ENCODE peak calls at places on chromosome 21, in six cellular contexts. One of them, this sample, is unnamed.
A peak's percentile ranks its signal among the peaks of the same experiment; 100 is the strongest.

GRCh38 chr21:36245115-36245514 is 74.9 kb upstream of the MORC3 start:
- DNase-seq in adrenal gland: no peak
- DNase-seq in uterus: no peak
- DNase-seq in HCT116: no peak
- DNase-seq in stomach: no peak
- DNase-seq in tibial nerve: no peak
- DNase-seq in this sample: no peak

GRCh38 chr21:34073749-34074282 is 438 bp downstream of the MRPS6 start:
- DNase-seq in adrenal gland: peak; percentile 35
- DNase-seq in uterus: no peak
- DNase-seq in HCT116: no peak
- DNase-seq in stomach: peak; percentile 38
- DNase-seq in tibial nerve: no peak
- DNase-seq in this sample: no peak

GRCh38 chr21:16533692-16534407 is 804.1 kb downstream of the USP25 start:
- DNase-seq in adrenal gland: no peak
- DNase-seq in uterus: no peak
- DNase-seq in HCT116: no peak
- DNase-seq in stomach: no peak
- DNase-seq in tibial nerve: no peak
- DNase-seq in this sample: no peak

GRCh38 chr21:29664615-29665014 is 275.2 kb downstream of the GRIK1 start:
- DNase-seq in adrenal gland: no peak
- DNase-seq in uterus: no peak
- DNase-seq in HCT116: no peak
- DNase-seq in stomach: no peak
- DNase-seq in tibial nerve: no peak
- DNase-seq in this sample: no peak

GRCh38 chr21:17793675-17794123 is 25.5 kb downstream of the C21orf91 start:
- DNase-seq in adrenal gland: no peak
- DNase-seq in uterus: no peak
- DNase-seq in HCT116: no peak
- DNase-seq in stomach: no peak
- DNase-seq in tibial nerve: no peak
- DNase-seq in this sample: no peak

GRCh38 chr21:36463991-36464390 is 15.9 kb downstream of the CLDN14 start:
- DNase-seq in adrenal gland: no peak
- DNase-seq in uterus: no peak
- DNase-seq in HCT116: no peak
- DNase-seq in stomach: no peak
- DNase-seq in tibial nerve: no peak
- DNase-seq in this sample: no peak

GRCh38 chr21:26148071-26148470 is 22.5 kb downstream of the APP start:
- DNase-seq in adrenal gland: no peak
- DNase-seq in uterus: no peak
- DNase-seq in HCT116: no peak
- DNase-seq in stomach: no peak
- DNase-seq in tibial nerve: no peak
- DNase-seq in this sample: no peak

GRCh38 chr21:16028163-16028562 is 298.4 kb downstream of the USP25 start:
- DNase-seq in adrenal gland: no peak
- DNase-seq in uterus: no peak
- DNase-seq in HCT116: no peak
- DNase-seq in stomach: no peak
- DNase-seq in tibial nerve: no peak
- DNase-seq in this sample: no peak

GRCh38 chr21:27636671-27637070 is 669.8 kb upstream of the ADAMTS5 start:
- DNase-seq in adrenal gland: no peak
- DNase-seq in uterus: no peak
- DNase-seq in HCT116: no peak
- DNase-seq in stomach: no peak
- DNase-seq in tibial nerve: no peak
- DNase-seq in this sample: no peak

GRCh38 chr21:29504751-29505321 is 206.1 kb downstream of the BACH1 start:
- DNase-seq in adrenal gland: no peak
- DNase-seq in uterus: no peak
- DNase-seq in HCT116: no peak
- DNase-seq in stomach: no peak
- DNase-seq in tibial nerve: no peak
- DNase-seq in this sample: no peak

GRCh38 chr21:31354604-31355443 is 10.8 kb upstream of the TIAM1 start:
- DNase-seq in adrenal gland: peak; percentile 59
- DNase-seq in uterus: no peak
- DNase-seq in HCT116: peak; percentile 98
- DNase-seq in stomach: peak; percentile 55
- DNase-seq in tibial nerve: no peak
- DNase-seq in this sample: no peak

GRCh38 chr21:44325386-44326271 is 13.6 kb downstream of the CFAP410 start:
- DNase-seq in adrenal gland: no peak
- DNase-seq in uterus: no peak
- DNase-seq in HCT116: no peak
- DNase-seq in stomach: no peak
- DNase-seq in tibial nerve: no peak
- DNase-seq in this sample: no peak

GRCh38 chr21:34915364-34915834 is 133.7 kb downstream of the RUNX1 start:
- DNase-seq in adrenal gland: no peak
- DNase-seq in uterus: no peak
- DNase-seq in HCT116: no peak
- DNase-seq in stomach: no peak
- DNase-seq in tibial nerve: no peak
- DNase-seq in this sample: no peak

GRCh38 chr21:27831821-27832569 is 865.1 kb upstream of the ADAMTS5 start:
- DNase-seq in adrenal gland: no peak
- DNase-seq in uterus: no peak
- DNase-seq in HCT116: no peak
- DNase-seq in stomach: no peak
- DNase-seq in tibial nerve: no peak
- DNase-seq in this sample: no peak

GRCh38 chr21:34880401-34880800 is 168.7 kb downstream of the RUNX1 start:
- DNase-seq in adrenal gland: no peak
- DNase-seq in uterus: no peak
- DNase-seq in HCT116: no peak
- DNase-seq in stomach: no peak
- DNase-seq in tibial nerve: no peak
- DNase-seq in this sample: no peak

GRCh38 chr21:35764586-35764985 is 295.7 kb downstream of the SETD4 start:
- DNase-seq in adrenal gland: no peak
- DNase-seq in uterus: no peak
- DNase-seq in HCT116: no peak
- DNase-seq in stomach: no peak
- DNase-seq in tibial nerve: no peak
- DNase-seq in this sample: no peak

GRCh38 chr21:15849925-15850324 is 120.1 kb downstream of the USP25 start:
- DNase-seq in adrenal gland: no peak
- DNase-seq in uterus: no peak
- DNase-seq in HCT116: no peak
- DNase-seq in stomach: no peak
- DNase-seq in tibial nerve: no peak
- DNase-seq in this sample: no peak

GRCh38 chr21:44845418-44846200 is 27.7 kb upstream of the SUMO3 start:
- DNase-seq in adrenal gland: peak; percentile 46
- DNase-seq in uterus: peak; percentile 54
- DNase-seq in HCT116: no peak
- DNase-seq in stomach: peak; percentile 65
- DNase-seq in tibial nerve: peak; percentile 21
- DNase-seq in this sample: peak; percentile 26

GRCh38 chr21:23003951-23004350 is 2005.7 kb downstream of the NCAM2 start:
- DNase-seq in adrenal gland: no peak
- DNase-seq in uterus: no peak
- DNase-seq in HCT116: no peak
- DNase-seq in stomach: no peak
- DNase-seq in tibial nerve: no peak
- DNase-seq in this sample: no peak

GRCh38 chr21:35424122-35424521 is 375.0 kb upstream of the RUNX1 start:
- DNase-seq in adrenal gland: no peak
- DNase-seq in uterus: no peak
- DNase-seq in HCT116: no peak
- DNase-seq in stomach: no peak
- DNase-seq in tibial nerve: no peak
- DNase-seq in this sample: no peak

GRCh38 chr21:36773111-36773510 is 74.2 kb downstream of the SIM2 start:
- DNase-seq in adrenal gland: peak; percentile 94
- DNase-seq in uterus: peak; percentile 19
- DNase-seq in HCT116: no peak
- DNase-seq in stomach: peak; percentile 96
- DNase-seq in tibial nerve: no peak
- DNase-seq in this sample: peak; percentile 98

GRCh38 chr21:41662761-41663160 is 104.1 kb downstream of the RIPK4 start:
- DNase-seq in adrenal gland: no peak
- DNase-seq in uterus: no peak
- DNase-seq in HCT116: no peak
- DNase-seq in stomach: no peak
- DNase-seq in tibial nerve: no peak
- DNase-seq in this sample: no peak
- H3K4me1 ChIP-seq in adrenal gland: no peaks in the 10 kb centered on the region
- H3K4me1 ChIP-seq in uterus: no peaks in the 10 kb centered on the region
- H3K4me1 ChIP-seq in HCT116: peaks cover 6% of the 10 kb centered on the region
- H3K4me1 ChIP-seq in stomach: peaks cover 7% of the 10 kb centered on the region
- H3K4me1 ChIP-seq in tibial nerve: peaks cover 5% of the 10 kb centered on the region
- H3K4me1 ChIP-seq in this sample: peaks cover 4% of the 10 kb centered on the region

DNA sequence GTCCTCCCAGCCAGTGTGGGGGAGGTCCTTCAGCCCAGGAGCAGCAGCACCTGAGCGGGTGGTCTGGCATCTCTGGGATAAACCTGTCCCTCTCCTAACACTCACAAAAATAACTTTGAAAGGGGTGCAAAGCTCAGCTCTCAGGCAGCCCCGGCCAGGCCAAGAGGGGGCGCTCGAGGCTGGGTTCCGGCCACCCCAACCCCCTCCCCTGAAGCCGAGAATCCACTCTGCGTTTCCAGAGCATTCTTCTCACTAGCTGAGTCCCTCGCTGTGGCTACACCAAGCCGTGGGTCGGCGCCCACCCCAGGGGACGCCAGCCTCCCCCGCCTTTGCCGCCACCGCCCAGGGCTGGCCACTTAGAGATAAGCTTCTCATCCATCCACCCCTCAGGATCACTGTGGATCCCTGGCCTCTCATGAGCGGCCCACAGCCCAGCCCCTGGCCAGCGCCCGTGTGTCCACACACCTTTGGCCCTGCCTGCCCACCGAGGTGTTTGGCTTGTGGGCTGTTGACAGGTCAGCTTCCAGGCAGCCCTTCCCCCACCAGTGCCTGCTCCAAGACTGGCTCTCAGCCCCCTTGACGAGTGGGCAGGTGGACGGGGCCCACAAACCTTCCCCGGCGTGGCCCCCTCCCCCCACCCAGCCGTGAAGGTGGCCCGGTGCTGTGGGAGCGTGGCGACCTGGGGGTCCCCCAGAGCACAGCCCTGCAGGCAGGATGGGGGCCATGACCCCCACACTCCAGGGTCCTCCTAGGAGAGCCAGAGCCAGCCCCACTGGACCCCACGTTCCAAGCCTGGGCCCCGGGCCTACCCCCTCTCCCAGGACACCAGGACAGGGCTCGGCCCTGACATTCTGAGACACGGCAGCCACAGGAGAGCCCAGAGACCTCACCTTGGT is 1.9 kb downstream of the FTCD start:
- DNase-seq in adrenal gland: peak; percentile 70
- DNase-seq in uterus: peak; percentile 74
- DNase-seq in HCT116: no peak
- DNase-seq in stomach: peak; percentile 58
- DNase-seq in tibial nerve: peak; percentile 14
- DNase-seq in this sample: peak; percentile 50
- TF ChIP-seq POLR2A in adrenal gland: no peak
- TF ChIP-seq POLR2A in uterus: no peak
- TF ChIP-seq POLR2A in HCT116: no peak
- TF ChIP-seq POLR2A in stomach: no peak
- TF ChIP-seq POLR2A in tibial nerve: no peak
- TF ChIP-seq POLR2A in this sample: no peak

GRCh38 chr21:19340954-19341353 is 937.4 kb upstream of the TMPRSS15 start:
- DNase-seq in adrenal gland: no peak
- DNase-seq in uterus: no peak
- DNase-seq in HCT116: no peak
- DNase-seq in stomach: peak; percentile 30
- DNase-seq in tibial nerve: no peak
- DNase-seq in this sample: no peak
- H3K27ac ChIP-seq in adrenal gland: no peak overlapping the region
- H3K27ac ChIP-seq in uterus: no peak overlapping the region
- H3K27ac ChIP-seq in HCT116: no peak overlapping the region
- H3K27ac ChIP-seq in stomach: no peak overlapping the region
- H3K27ac ChIP-seq in tibial nerve: no peak overlapping the region
- H3K27ac ChIP-seq in this sample: no peak overlapping the region

GRCh38 chr21:46020581-46020980 is 39.0 kb downstream of the COL6A1 start:
- DNase-seq in adrenal gland: no peak
- DNase-seq in uterus: no peak
- DNase-seq in HCT116: no peak
- DNase-seq in stomach: no peak
- DNase-seq in tibial nerve: no peak
- DNase-seq in this sample: no peak
- H3K4me1 ChIP-seq in adrenal gland: no peaks in the 10 kb centered on the region
- H3K4me1 ChIP-seq in uterus: peaks cover 28% of the 10 kb centered on the region
- H3K4me1 ChIP-seq in HCT116: no peaks in the 10 kb centered on the region
- H3K4me1 ChIP-seq in stomach: peaks cover 40% of the 10 kb centered on the region
- H3K4me1 ChIP-seq in tibial nerve: no peaks in the 10 kb centered on the region
- H3K4me1 ChIP-seq in this sample: no peaks in the 10 kb centered on the region

GRCh38 chr21:41447356-41447755 is 21.3 kb downstream of the MX1 start:
- DNase-seq in adrenal gland: no peak
- DNase-seq in uterus: no peak
- DNase-seq in HCT116: no peak
- DNase-seq in stomach: no peak
- DNase-seq in tibial nerve: no peak
- DNase-seq in this sample: no peak
- TF ChIP-seq POLR2A in adrenal gland: no peak
- TF ChIP-seq POLR2A in uterus: no peak
- TF ChIP-seq POLR2A in HCT116: no peak
- TF ChIP-seq POLR2A in stomach: no peak
- TF ChIP-seq POLR2A in tibial nerve: no peak
- TF ChIP-seq POLR2A in this sample: no peak